ENCODE peak calls at places on chromosomes 16 and 17, in eight cellular contexts. A is OCI-LY7; P is upper lobe of right lung; N is brain microvascular endothelial cell; W is CD8-positive, alpha-beta T cell; U is PC-9; H is spleen; O is stomach. E is an unnamed sample.

GRCh38 chr16:68999114-68999513 is 106.3 kb upstream of the HAS3 start:
- DNase-seq in A (no peak), P (no peak), N (no peak), W (no peak), U (no peak), H (no peak), O (no peak), E (peak; percentile 41)

GRCh38 chr17:48198950-48199541 is 91.5 kb downstream of the SNX11 start:
- DNase-seq in A (no peak), P (no peak), N (no peak), W (no peak), U (no peak), H (no peak), O (no peak), E (no peak)

GRCh38 chr17:3886776-3887175 is 6.1 kb downstream of the CAMKK1 start:
- DNase-seq in A (no peak), P (no peak), N (no peak), W (peak; percentile 22), U (no peak), H (peak; percentile 88), O (no peak), E (no peak)

GRCh38 chr17:78568494-78569115 is 8.6 kb downstream of the DNAH17 start:
- DNase-seq in A (no peak), P (no peak), N (no peak), W (no peak), U (peak; percentile 69), H (peak; percentile 64), O (no peak), E (no peak)

GRCh38 chr17:4436381-4436780 is 2.6 kb downstream of the SPNS3 start:
- DNase-seq in A (no peak), P (no peak), N (no peak), W (no peak), U (no peak), H (no peak), O (no peak), E (no peak)

GRCh38 chr16:1832831-1833454 is 5.9 kb downstream of the FAHD1 start:
- DNase-seq in A (no peak), P (no peak), N (no peak), W (no peak), U (no peak), H (peak; percentile 18), O (no peak), E (peak; percentile 19)

GRCh38 chr16:57609541-57610401 is 18.7 kb upstream of the ADGRG1 start:
- DNase-seq in A (peak; percentile 31), P (peak; percentile 49), N (no peak), W (peak; percentile 53), U (no peak), H (peak; percentile 82), O (peak; percentile 79), E (no peak)

GRCh38 chr16:57358527-57359095 is at the start of gene CCL22:
- DNase-seq in A (no peak), P (no peak), N (no peak), W (no peak), U (peak; percentile 29), H (no peak), O (peak; percentile 26), E (no peak)

GRCh38 chr16:2043296-2043979 is 4.2 kb downstream of the NTHL1 start:
- DNase-seq in A (no peak), P (peak; percentile 86), N (no peak), W (no peak), U (peak; percentile 79), H (no peak), O (no peak), E (no peak)

GRCh38 chr16:83762141-83763024 is 45.4 kb upstream of the HSBP1 start:
- DNase-seq in A (no peak), P (no peak), N (no peak), W (no peak), U (no peak), H (no peak), O (no peak), E (no peak)

GRCh38 chr16:88504489-88505404 is 51.7 kb downstream of the ZFPM1 start:
- DNase-seq in A (no peak), P (no peak), N (no peak), W (no peak), U (no peak), H (no peak), O (peak; percentile 86), E (no peak)

DNA sequence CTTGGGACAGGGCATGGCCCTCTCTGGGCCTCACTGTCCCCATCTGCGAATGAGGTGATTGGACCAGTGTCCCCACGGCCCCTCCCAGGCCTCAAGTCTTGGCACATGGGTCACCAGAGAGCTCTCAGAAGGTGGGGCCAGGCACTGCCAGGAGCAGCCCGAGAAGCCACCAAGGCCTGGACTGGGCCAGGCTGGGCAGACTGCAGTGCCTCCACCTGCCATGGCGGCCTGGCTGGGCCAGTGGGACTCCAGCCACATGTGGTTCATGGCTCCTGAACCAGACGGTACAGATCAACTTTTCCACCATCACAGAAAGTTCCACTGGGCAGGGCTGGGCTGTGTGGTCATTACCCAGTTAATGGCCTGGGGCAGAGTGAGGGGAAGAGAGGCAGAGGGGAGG is 19.8 kb downstream of the C16orf95 start:
- DNase-seq in A (no peak), P (no peak), N (no peak), W (no peak), U (no peak), H (no peak), O (no peak), E (no peak)
- H3K4me3 ChIP-seq in A (no peak overlapping the region), P (no peak overlapping the region), N (no peak overlapping the region), W (no peak overlapping the region), U (no peak overlapping the region), H (no peak overlapping the region), O (no peak overlapping the region), E (no peak overlapping the region)

GRCh38 chr17:57672971-57673370 is 72.1 kb downstream of the CCDC182 start:
- DNase-seq in A (no peak), P (no peak), N (no peak), W (no peak), U (no peak), H (peak; percentile 33), O (no peak), E (no peak)

GRCh38 chr17:57670769-57671545 is 74.1 kb downstream of the CCDC182 start:
- DNase-seq in A (no peak), P (no peak), N (no peak), W (no peak), U (no peak), H (peak; percentile 45), O (no peak), E (no peak)

GRCh38 chr17:57669671-57670529 is 75.2 kb downstream of the CCDC182 start:
- DNase-seq in A (no peak), P (no peak), N (no peak), W (no peak), U (no peak), H (peak; percentile 47), O (no peak), E (no peak)

GRCh38 chr17:57672205-57672632 is 72.9 kb downstream of the CCDC182 start:
- DNase-seq in A (peak; percentile 72), P (no peak), N (no peak), W (peak; percentile 37), U (no peak), H (peak; percentile 50), O (no peak), E (no peak)

DNA sequence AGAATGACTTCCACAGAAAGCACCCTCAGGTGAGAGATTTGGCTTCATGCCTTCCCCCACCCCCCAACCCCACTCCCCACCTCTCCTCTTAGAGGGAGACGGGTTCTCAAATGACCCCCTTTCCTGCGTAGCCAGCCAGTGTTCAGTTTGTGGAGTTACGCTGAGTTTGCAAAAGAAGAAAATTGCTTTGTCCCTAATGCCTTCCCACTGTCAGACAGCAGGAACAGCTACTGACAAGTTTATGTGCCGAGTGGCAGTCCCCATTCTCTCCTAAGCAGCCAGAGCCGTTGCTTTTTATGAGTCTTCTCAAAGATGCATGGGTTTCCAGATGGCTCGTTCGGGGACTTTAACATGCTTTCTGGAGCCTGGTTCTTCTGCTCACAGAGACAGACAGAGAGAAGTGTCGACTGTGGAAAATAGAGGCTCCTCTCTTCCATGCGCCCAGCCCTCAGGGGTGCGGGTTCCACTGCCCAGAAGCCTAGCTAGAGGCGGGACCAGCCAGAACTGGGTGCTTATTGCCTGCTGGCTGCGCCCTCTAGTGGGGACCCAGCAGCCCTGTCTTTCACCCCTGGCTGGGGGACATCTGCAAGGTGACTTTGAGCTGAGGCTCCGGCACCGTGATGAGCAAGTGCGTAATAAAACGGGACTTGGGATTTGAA is 73.4 kb downstream of the CCDC182 start:
- DNase-seq in A (peak; percentile 88), P (peak; percentile 86), N (peak; percentile 49), W (peak; percentile 69), U (peak; percentile 44), H (peak; percentile 91), O (peak; percentile 74), E (peak; percentile 82)
- TF ChIP-seq CTCF in A (peak; percentile 97), P (peak; percentile 96), N (peak; percentile 99), W (peak; percentile 81), U (peak; percentile 91), H (peak; percentile 89), O (peak; percentile 82), E (peak; percentile 91)

DNA sequence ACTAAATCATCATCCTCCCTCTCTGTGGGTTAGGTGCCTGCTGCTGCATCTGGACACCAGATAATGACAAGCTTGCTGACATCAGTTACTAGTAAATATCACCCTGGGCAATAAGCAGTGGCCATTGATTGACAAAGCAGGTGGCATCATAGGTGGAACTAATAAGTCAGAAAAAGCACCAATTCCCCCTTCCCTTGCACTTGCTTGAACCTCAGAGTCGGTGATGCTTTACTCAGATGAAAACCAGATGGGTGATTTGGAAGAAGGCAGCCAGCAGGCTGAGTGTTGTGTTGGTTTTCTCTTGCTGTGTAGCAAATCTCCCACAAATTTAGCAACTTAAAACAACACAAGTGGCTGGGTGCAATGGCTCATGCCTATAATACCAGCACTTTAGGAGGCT is 146.9 kb upstream of the NOL11 start:
- DNase-seq in A (no peak), P (no peak), N (no peak), W (no peak), U (no peak), H (no peak), O (no peak), E (no peak)
- H3K4me3 ChIP-seq in A (no peak overlapping the region), P (no peak overlapping the region), N (no peak overlapping the region), W (no peak overlapping the region), U (no peak overlapping the region), H (no peak overlapping the region), O (no peak overlapping the region), E (no peak overlapping the region)

DNA sequence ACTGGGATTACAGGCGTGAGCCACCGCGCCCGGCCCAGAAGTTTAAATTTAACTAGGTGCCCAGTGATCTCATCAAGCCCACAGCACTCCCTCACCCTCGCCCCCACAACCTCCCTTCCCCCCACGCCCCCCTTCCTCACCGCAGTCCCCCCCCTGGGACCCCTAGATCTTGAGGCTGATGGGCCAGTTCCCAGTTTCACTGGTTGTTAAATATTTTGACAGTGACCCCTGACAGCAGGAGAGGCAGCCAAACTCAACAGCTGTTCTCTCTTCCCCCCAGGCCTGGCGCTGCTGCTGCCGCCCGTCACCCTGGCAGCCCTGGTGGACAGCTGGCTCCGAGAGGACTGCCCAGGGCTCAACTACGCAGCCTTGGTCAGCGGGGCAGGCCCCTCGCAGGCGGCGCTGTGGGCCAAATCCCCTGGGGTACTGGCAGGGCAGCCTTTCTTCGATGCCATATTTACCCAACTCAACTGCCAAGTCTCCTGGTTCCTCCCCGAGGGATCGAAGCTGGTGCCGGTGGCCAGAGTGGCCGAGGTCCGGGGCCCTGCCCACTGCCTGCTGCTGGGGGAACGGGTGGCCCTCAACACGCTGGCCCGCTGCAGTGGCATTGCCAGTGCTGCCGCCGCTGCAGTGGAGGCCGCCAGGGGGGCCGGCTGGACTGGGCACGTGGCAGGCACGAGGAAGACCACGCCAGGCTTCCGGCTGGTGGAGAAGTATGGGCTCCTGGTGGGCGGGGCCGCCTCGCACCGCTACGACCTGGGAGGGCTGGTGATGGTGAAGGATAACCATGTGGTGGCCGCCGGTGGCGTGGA is 15.6 kb downstream of the QPRT start:
- DNase-seq in A (no peak), P (no peak), N (no peak), W (no peak), U (no peak), H (peak; percentile 60), O (no peak), E (no peak)
- TF ChIP-seq CTCF in A (no peak), P (no peak), N (no peak), W (no peak), U (no peak), H (no peak), O (no peak), E (no peak)

E was measured in Caco-2.